ENCODE peak calls at places on chromosomes 2 and 18, in seven cellular contexts. U is prostate gland, O is body of pancreas, L is transverse colon, N is spleen, F is tibial nerve, T is A673. C is an unnamed sample. For H3K27me3 and H3K4me1, the result is how much of the 10 kb centered on the place peaks cover.

GRCh38 chr2:167183916-167184315 is 295.6 kb downstream of the XIRP2 start:
- DNase-seq in U (no peak), O (no peak), L (no peak), N (no peak), F (no peak), T (no peak), C (no peak)

GRCh38 chr2:27833931-27834330 is 56.3 kb downstream of the RBKS start:
- DNase-seq in U (no peak), O (no peak), L (no peak), N (no peak), F (no peak), T (peak), C (no peak)

GRCh38 chr2:25784408-25784807 is 93.9 kb downstream of the ASXL2 start:
- DNase-seq in U (no peak), O (no peak), L (no peak), N (no peak), F (no peak), T (no peak), C (no peak)

GRCh38 chr2:181753686-181754085 is 73.4 kb upstream of the NEUROD1 start:
- DNase-seq in U (no peak), O (no peak), L (no peak), N (no peak), F (no peak), T (no peak), C (no peak)

GRCh38 chr18:35371412-35372195 is 5.5 kb downstream of the ZNF396 start:
- DNase-seq in U (no peak), O (no peak), L (no peak), N (no peak), F (no peak), T (no peak), C (no peak)

GRCh38 chr18:10234912-10235439 is 219.5 kb upstream of the APCDD1 start:
- DNase-seq in U (peak), O (no peak), L (no peak), N (no peak), F (peak), T (no peak), C (peak)

GRCh38 chr2:24820598-24821432 is 27.6 kb downstream of the CENPO start:
- DNase-seq in U (no peak), O (no peak), L (no peak), N (peak), F (no peak), T (no peak), C (no peak)

GRCh38 chr2:212640428-212640827 is 101.8 kb upstream of the ERBB4 start:
- DNase-seq in U (no peak), O (no peak), L (no peak), N (no peak), F (no peak), T (no peak), C (no peak)

GRCh38 chr18:23133860-23134779 is 1.2 kb upstream of the CABLES1 start:
- DNase-seq in U (peak), O (peak), L (peak), N (no peak), F (no peak), T (peak), C (peak)

GRCh38 chr2:217444932-217445331 is 557.9 kb downstream of the TNS1 start:
- DNase-seq in U (no peak), O (no peak), L (no peak), N (no peak), F (no peak), T (no peak), C (no peak)

GRCh38 chr2:28650261-28650584 is 101.4 kb upstream of the PPP1CB start:
- DNase-seq in U (no peak), O (no peak), L (no peak), N (no peak), F (no peak), T (no peak), C (no peak)

GRCh38 chr2:229154381-229154780 is 116.7 kb downstream of the PID1 start:
- DNase-seq in U (no peak), O (no peak), L (peak), N (no peak), F (no peak), T (no peak), C (no peak)

GRCh38 chr18:79825913-79826312 is 28.2 kb downstream of the KCNG2 start:
- DNase-seq in U (no peak), O (peak), L (no peak), N (peak), F (no peak), T (no peak), C (no peak)

GRCh38 chr2:86333378-86333777 is 4.0 kb downstream of the REEP1 start:
- DNase-seq in U (no peak), O (no peak), L (no peak), N (no peak), F (no peak), T (peak), C (no peak)

GRCh38 chr2:215711484-215712034 is 275.7 kb upstream of the FN1 start:
- DNase-seq in U (no peak), O (no peak), L (no peak), N (no peak), F (no peak), T (no peak), C (no peak)

DNA sequence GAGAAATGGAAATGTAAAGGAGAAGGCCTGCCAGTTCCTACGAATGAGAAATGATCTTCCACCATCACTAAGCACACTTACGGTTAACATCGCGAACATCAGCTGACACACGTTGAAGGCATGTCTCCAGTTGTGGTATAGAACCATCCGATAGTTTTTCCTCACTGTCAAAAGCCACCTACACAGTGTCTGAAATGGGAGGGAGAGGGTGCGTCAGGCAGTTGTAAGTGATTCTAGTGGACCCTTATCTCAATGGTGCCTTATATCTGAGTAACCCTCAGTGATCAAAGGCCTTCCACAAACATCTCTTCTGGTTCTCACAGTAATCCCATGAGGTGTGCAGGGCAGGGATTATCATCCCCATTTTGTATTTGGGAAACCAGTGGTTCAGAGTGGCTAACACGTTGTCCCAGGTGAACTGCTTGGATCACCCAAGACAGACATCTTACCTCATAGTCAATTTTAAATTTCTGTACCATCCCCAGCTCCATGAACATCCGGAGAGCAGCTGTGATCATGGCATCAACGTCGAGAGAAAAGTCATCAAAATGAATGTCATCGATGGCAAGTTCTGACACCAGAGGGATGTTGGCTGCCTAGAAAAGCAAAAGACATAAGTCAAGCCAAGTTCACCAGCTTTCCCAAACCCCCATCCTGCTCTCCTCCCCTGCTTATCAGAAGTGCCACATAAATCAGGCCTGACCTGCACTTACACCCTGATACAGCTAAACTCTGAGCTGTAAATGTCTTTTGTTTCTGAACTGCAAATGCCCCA is 335.2 kb downstream of the AGPS start:
- DNase-seq in U (no peak), O (no peak), L (no peak), N (no peak), F (no peak), T (no peak), C (no peak)
- H3K27me3 ChIP-seq in U (under half), O (under half), L (under half), N (under half), F (under half), T (under half), C (under half)

DNA sequence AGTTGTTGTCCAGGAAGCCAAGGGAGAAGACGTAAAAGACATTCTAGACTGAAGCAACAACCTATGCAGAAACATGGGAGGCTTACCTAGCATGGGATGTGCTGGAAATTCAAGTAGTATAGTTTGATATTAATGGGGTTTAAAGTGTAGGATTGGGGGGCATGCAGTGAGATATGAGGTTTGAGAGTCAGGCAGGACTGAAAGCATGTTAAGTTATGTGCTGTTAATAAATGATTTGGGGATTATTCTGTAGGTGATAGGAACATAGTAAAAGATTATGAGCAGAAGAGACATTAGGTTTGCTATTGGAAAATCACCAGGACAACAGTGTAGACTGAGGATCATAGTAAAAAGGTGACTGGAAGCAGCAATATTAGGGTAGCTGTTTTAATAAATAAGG is 3.2 kb downstream of the EHBP1 start:
- DNase-seq in U (no peak), O (no peak), L (no peak), N (no peak), F (no peak), T (no peak), C (no peak)
- H3K4me1 ChIP-seq in U (under half), O (half or more), L (under half), N (under half), F (under half), T (under half), C (under half)

GRCh38 chr2:109016376-109016775 is 27.4 kb upstream of the EDAR start:
- DNase-seq in U (no peak), O (no peak), L (no peak), N (no peak), F (no peak), T (no peak), C (no peak)
- H3K27me3 ChIP-seq in U (under half), O (under half), L (under half), N (under half), F (under half), T (under half), C (under half)

DNA sequence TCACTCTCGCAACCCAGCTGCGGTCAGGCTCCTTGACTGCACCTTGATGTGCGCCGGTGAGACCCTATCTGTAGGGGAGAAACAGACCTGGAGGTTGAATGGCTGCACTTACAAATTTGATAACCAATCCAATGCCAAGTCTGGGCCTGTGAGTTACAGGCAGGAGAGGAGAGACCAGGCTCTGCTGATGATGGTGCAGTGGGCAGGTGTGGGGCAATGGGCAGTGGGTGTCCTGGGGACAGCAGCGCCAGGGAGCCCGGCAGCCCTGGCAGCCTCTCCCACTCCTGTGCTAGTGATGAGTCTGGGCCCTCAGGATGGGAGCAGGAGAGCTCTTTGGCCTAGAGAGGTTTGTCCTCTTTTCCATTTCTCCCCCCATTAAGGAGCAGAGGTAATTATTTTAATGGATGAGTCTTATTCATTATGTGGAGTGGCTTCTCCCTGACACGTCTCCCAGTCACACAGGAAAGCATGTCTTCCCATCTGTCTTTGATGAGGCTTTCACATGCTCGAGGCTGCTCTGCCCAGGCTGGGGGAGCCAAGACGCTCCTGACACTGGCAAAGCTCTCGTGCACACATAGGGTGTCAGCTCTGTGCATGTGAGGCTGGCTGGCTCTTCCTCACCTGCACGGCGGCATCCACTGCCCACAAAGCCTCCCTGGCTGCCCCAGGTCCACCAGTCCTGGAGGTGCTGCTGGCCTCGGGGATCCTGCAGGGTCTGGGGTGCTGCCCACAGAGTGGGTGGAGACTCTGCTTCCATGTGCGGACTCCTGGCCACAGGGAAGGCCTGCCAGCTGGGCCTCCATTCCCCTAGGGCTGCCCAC is 10.0 kb upstream of the ALLC start:
- DNase-seq in U (no peak), O (no peak), L (no peak), N (peak), F (no peak), T (no peak), C (no peak)
- H3K4me1 ChIP-seq in U (under half), O (under half), L (under half), N (under half), F (under half), T (under half), C (under half)

GRCh38 chr2:222303045-222303827 is 4.4 kb upstream of the PAX3 start:
- DNase-seq in U (no peak), O (no peak), L (no peak), N (no peak), F (no peak), T (no peak), C (no peak)
- H3K27me3 ChIP-seq in U (half or more), O (half or more), L (half or more), N (half or more), F (half or more), T (under half), C (half or more)

GRCh38 chr2:169091256-169091655 is 21.9 kb downstream of the DHRS9 start:
- DNase-seq in U (no peak), O (no peak), L (no peak), N (no peak), F (no peak), T (no peak), C (no peak)
- H3K4me1 ChIP-seq in U (under half), O (under half), L (under half), N (under half), F (under half), T (under half), C (under half)

DNA sequence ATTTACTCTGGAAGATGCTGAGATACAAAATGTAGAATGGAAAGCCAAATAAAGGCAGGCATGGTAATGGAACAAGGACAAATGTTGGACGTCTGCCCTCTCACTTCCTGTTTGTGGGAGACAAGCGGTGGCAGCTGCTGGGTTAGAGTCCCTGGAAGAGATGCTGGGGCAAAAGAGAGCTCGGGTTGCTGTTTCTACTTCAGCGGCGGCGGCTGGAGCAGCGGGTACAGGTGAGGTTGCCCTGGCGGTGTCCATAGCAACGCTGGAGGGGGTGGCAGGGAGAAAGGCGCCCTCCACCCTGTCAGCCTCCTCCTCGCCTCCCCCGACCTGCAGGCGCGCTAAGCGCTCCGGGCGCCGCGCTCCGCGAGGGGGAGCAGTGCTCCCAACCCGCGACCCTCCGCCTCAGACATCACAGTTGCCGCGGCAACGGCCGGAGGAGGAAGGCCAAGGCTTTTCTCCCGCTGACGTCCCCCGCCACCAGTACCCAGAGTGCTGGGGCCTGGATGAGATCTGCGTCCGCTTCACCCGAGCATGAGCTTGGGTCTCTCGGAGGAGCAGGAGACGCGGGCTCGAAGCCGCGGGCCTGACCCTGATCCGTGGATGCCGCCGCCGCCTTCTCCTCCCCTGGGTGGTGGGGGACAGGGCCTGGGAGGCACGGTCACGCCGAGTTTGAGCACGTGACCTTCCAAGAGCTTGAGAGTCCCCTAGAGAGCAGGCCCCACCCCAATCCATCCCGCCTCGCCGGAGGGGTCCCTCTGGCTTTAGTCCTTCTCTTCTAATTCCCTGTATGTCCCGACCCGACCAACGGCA is 65.6 kb downstream of the NOL4 start:
- DNase-seq in U (no peak), O (peak), L (no peak), N (peak), F (peak), T (peak), C (no peak)
- H3K27me3 ChIP-seq in U (under half), O (under half), L (under half), N (under half), F (under half), T (under half), C (under half)

GRCh38 chr2:241096979-241097378 is 5.1 kb downstream of the MTERF4 start:
- DNase-seq in U (no peak), O (no peak), L (no peak), N (no peak), F (no peak), T (no peak), C (no peak)
- H3K4me1 ChIP-seq in U (under half), O (under half), L (under half), N (half or more), F (under half), T (under half), C (under half)

GRCh38 chr2:64517511-64517884 is 6.6 kb upstream of the AFTPH start:
- DNase-seq in U (no peak), O (no peak), L (no peak), N (no peak), F (no peak), T (no peak), C (no peak)
- H3K27me3 ChIP-seq in U (under half), O (under half), L (under half), N (under half), F (under half), T (under half), C (under half)

GRCh38 chr2:159152119-159152778 is 134.3 kb downstream of the WDSUB1 start:
- DNase-seq in U (no peak), O (no peak), L (no peak), N (no peak), F (no peak), T (no peak), C (no peak)
- H3K4me1 ChIP-seq in U (under half), O (half or more), L (half or more), N (under half), F (under half), T (under half), C (under half)

C was measured in breast epithelium.